ENCODE peak calls at places on chromosome 16, in eight cellular contexts. One of them, this sample, is unnamed.
A peak's percentile ranks its signal among the peaks of the same experiment; 100 is the strongest.

GRCh38 chr16:66109677-66110076 is 256.8 kb upstream of the CDH5 start:
- DNase-seq in HFFc6: no peak
- DNase-seq in fibroblast of villous mesenchyme: no peak
- DNase-seq in AG09319: no peak
- DNase-seq in activated CD8-positive, alpha-beta T cell treated with anti-CD3 and anti-CD28 coated beads for 36 hours: no peak
- DNase-seq in lower leg skin: no peak
- DNase-seq in GM20000: no peak
- DNase-seq in left ventricle myocardium inferior: no peak
- DNase-seq in this sample: no peak

GRCh38 chr16:83574388-83574787 is 233.4 kb upstream of the HSBP1 start:
- DNase-seq in HFFc6: peak; percentile 28
- DNase-seq in fibroblast of villous mesenchyme: peak; percentile 49
- DNase-seq in AG09319: peak; percentile 52
- DNase-seq in activated CD8-positive, alpha-beta T cell treated with anti-CD3 and anti-CD28 coated beads for 36 hours: no peak
- DNase-seq in lower leg skin: no peak
- DNase-seq in GM20000: no peak
- DNase-seq in left ventricle myocardium inferior: no peak
- DNase-seq in this sample: no peak

GRCh38 chr16:11916524-11917285 is 949 bp upstream of the GSPT1 start:
- DNase-seq in HFFc6: peak; percentile 80
- DNase-seq in fibroblast of villous mesenchyme: peak; percentile 91
- DNase-seq in AG09319: no peak
- DNase-seq in activated CD8-positive, alpha-beta T cell treated with anti-CD3 and anti-CD28 coated beads for 36 hours: no peak
- DNase-seq in lower leg skin: no peak
- DNase-seq in GM20000: no peak
- DNase-seq in left ventricle myocardium inferior: no peak
- DNase-seq in this sample: peak; percentile 65

GRCh38 chr16:1188781-1189189 is 35.9 kb downstream of the CACNA1H start:
- DNase-seq in HFFc6: peak; percentile 16
- DNase-seq in fibroblast of villous mesenchyme: peak; percentile 29
- DNase-seq in AG09319: no peak
- DNase-seq in activated CD8-positive, alpha-beta T cell treated with anti-CD3 and anti-CD28 coated beads for 36 hours: peak; percentile 44
- DNase-seq in lower leg skin: no peak
- DNase-seq in GM20000: peak; percentile 81
- DNase-seq in left ventricle myocardium inferior: peak; percentile 46
- DNase-seq in this sample: peak; percentile 73

GRCh38 chr16:2162676-2163118 is 7.1 kb downstream of the TRAF7 start:
- DNase-seq in HFFc6: no peak
- DNase-seq in fibroblast of villous mesenchyme: no peak
- DNase-seq in AG09319: no peak
- DNase-seq in activated CD8-positive, alpha-beta T cell treated with anti-CD3 and anti-CD28 coated beads for 36 hours: no peak
- DNase-seq in lower leg skin: no peak
- DNase-seq in GM20000: no peak
- DNase-seq in left ventricle myocardium inferior: no peak
- DNase-seq in this sample: peak; percentile 58

GRCh38 chr16:11613381-11614303 is 26.9 kb upstream of the LITAF start:
- DNase-seq in HFFc6: no peak
- DNase-seq in fibroblast of villous mesenchyme: no peak
- DNase-seq in AG09319: no peak
- DNase-seq in activated CD8-positive, alpha-beta T cell treated with anti-CD3 and anti-CD28 coated beads for 36 hours: peak; percentile 55
- DNase-seq in lower leg skin: peak; percentile 72
- DNase-seq in GM20000: peak; percentile 54
- DNase-seq in left ventricle myocardium inferior: peak; percentile 62
- DNase-seq in this sample: peak; percentile 81

GRCh38 chr16:80260906-80261311 is 279.9 kb upstream of the DYNLRB2 start:
- DNase-seq in HFFc6: no peak
- DNase-seq in fibroblast of villous mesenchyme: no peak
- DNase-seq in AG09319: no peak
- DNase-seq in activated CD8-positive, alpha-beta T cell treated with anti-CD3 and anti-CD28 coated beads for 36 hours: no peak
- DNase-seq in lower leg skin: no peak
- DNase-seq in GM20000: no peak
- DNase-seq in left ventricle myocardium inferior: no peak
- DNase-seq in this sample: no peak

GRCh38 chr16:49560018-49560830 is 186.6 kb downstream of the C16orf78 start:
- DNase-seq in HFFc6: no peak
- DNase-seq in fibroblast of villous mesenchyme: no peak
- DNase-seq in AG09319: no peak
- DNase-seq in activated CD8-positive, alpha-beta T cell treated with anti-CD3 and anti-CD28 coated beads for 36 hours: no peak
- DNase-seq in lower leg skin: no peak
- DNase-seq in GM20000: no peak
- DNase-seq in left ventricle myocardium inferior: no peak
- DNase-seq in this sample: no peak

GRCh38 chr16:24036614-24037013 is 200.8 kb downstream of the PRKCB start:
- DNase-seq in HFFc6: peak; percentile 41
- DNase-seq in fibroblast of villous mesenchyme: peak; percentile 28
- DNase-seq in AG09319: peak; percentile 0
- DNase-seq in activated CD8-positive, alpha-beta T cell treated with anti-CD3 and anti-CD28 coated beads for 36 hours: peak; percentile 46
- DNase-seq in lower leg skin: no peak
- DNase-seq in GM20000: peak; percentile 55
- DNase-seq in left ventricle myocardium inferior: no peak
- DNase-seq in this sample: peak; percentile 62

GRCh38 chr16:647173-647902 is 1.8 kb upstream of the WDR90 start:
- DNase-seq in HFFc6: no peak
- DNase-seq in fibroblast of villous mesenchyme: no peak
- DNase-seq in AG09319: no peak
- DNase-seq in activated CD8-positive, alpha-beta T cell treated with anti-CD3 and anti-CD28 coated beads for 36 hours: no peak
- DNase-seq in lower leg skin: no peak
- DNase-seq in GM20000: no peak
- DNase-seq in left ventricle myocardium inferior: no peak
- DNase-seq in this sample: no peak

GRCh38 chr16:9092963-9093477 is 1.6 kb downstream of the HAPSTR1 start:
- DNase-seq in HFFc6: no peak
- DNase-seq in fibroblast of villous mesenchyme: peak; percentile 18
- DNase-seq in AG09319: no peak
- DNase-seq in activated CD8-positive, alpha-beta T cell treated with anti-CD3 and anti-CD28 coated beads for 36 hours: peak; percentile 58
- DNase-seq in lower leg skin: peak; percentile 44
- DNase-seq in GM20000: no peak
- DNase-seq in left ventricle myocardium inferior: no peak
- DNase-seq in this sample: no peak

GRCh38 chr16:87809150-87809902 is 43.5 kb upstream of the KLHDC4 start:
- DNase-seq in HFFc6: no peak
- DNase-seq in fibroblast of villous mesenchyme: peak; percentile 66
- DNase-seq in AG09319: no peak
- DNase-seq in activated CD8-positive, alpha-beta T cell treated with anti-CD3 and anti-CD28 coated beads for 36 hours: peak; percentile 58
- DNase-seq in lower leg skin: no peak
- DNase-seq in GM20000: peak; percentile 75
- DNase-seq in left ventricle myocardium inferior: no peak
- DNase-seq in this sample: peak; percentile 46

GRCh38 chr16:59848314-59848713 is 1114.2 kb upstream of the GOT2 start:
- DNase-seq in HFFc6: no peak
- DNase-seq in fibroblast of villous mesenchyme: no peak
- DNase-seq in AG09319: peak; percentile 11
- DNase-seq in activated CD8-positive, alpha-beta T cell treated with anti-CD3 and anti-CD28 coated beads for 36 hours: no peak
- DNase-seq in lower leg skin: no peak
- DNase-seq in GM20000: no peak
- DNase-seq in left ventricle myocardium inferior: no peak
- DNase-seq in this sample: no peak

GRCh38 chr16:73122604-73123386 is 74.9 kb upstream of the ZFHX3 start:
- DNase-seq in HFFc6: no peak
- DNase-seq in fibroblast of villous mesenchyme: peak; percentile 28
- DNase-seq in AG09319: no peak
- DNase-seq in activated CD8-positive, alpha-beta T cell treated with anti-CD3 and anti-CD28 coated beads for 36 hours: peak; percentile 23
- DNase-seq in lower leg skin: no peak
- DNase-seq in GM20000: peak; percentile 16
- DNase-seq in left ventricle myocardium inferior: peak; percentile 48
- DNase-seq in this sample: no peak
- TF ChIP-seq CTCF in HFFc6: no peak
- TF ChIP-seq CTCF in fibroblast of villous mesenchyme: no peak
- TF ChIP-seq CTCF in AG09319: no peak
- TF ChIP-seq CTCF in activated CD8-positive, alpha-beta T cell treated with anti-CD3 and anti-CD28 coated beads for 36 hours: no peak
- TF ChIP-seq CTCF in lower leg skin: no peak
- TF ChIP-seq CTCF in GM20000: no peak
- TF ChIP-seq CTCF in left ventricle myocardium inferior: no peak
- TF ChIP-seq CTCF in this sample: no peak

DNA sequence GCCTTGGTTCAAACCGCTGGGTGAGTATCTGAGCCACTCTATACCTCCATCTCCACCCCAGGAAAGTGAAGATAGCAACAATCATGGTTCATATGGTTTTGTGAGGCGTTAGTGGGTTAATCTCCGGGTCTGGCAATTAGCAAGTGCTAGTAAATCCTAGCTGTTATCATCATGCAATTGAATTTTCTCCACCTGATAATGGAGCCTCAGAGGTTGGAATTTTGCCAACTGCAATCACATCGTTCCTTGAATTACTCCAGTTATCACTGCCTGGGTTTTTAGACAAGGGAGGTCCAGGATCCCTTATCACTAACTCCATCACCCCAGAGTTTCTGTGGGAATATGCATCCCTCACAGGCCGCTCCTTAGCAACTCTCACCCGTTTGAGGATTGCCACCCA is 311.5 kb downstream of the RBFOX1 start:
- DNase-seq in HFFc6: no peak
- DNase-seq in fibroblast of villous mesenchyme: no peak
- DNase-seq in AG09319: no peak
- DNase-seq in activated CD8-positive, alpha-beta T cell treated with anti-CD3 and anti-CD28 coated beads for 36 hours: no peak
- DNase-seq in lower leg skin: no peak
- DNase-seq in GM20000: no peak
- DNase-seq in left ventricle myocardium inferior: no peak
- DNase-seq in this sample: no peak
- TF ChIP-seq CTCF in HFFc6: no peak
- TF ChIP-seq CTCF in fibroblast of villous mesenchyme: no peak
- TF ChIP-seq CTCF in AG09319: no peak
- TF ChIP-seq CTCF in activated CD8-positive, alpha-beta T cell treated with anti-CD3 and anti-CD28 coated beads for 36 hours: no peak
- TF ChIP-seq CTCF in lower leg skin: no peak
- TF ChIP-seq CTCF in GM20000: no peak
- TF ChIP-seq CTCF in left ventricle myocardium inferior: no peak
- TF ChIP-seq CTCF in this sample: no peak

GRCh38 chr16:47018223-47018891 is 44.9 kb upstream of the DNAJA2 start:
- DNase-seq in HFFc6: peak; percentile 9
- DNase-seq in fibroblast of villous mesenchyme: peak; percentile 15
- DNase-seq in AG09319: no peak
- DNase-seq in activated CD8-positive, alpha-beta T cell treated with anti-CD3 and anti-CD28 coated beads for 36 hours: peak; percentile 70
- DNase-seq in lower leg skin: no peak
- DNase-seq in GM20000: peak; percentile 93
- DNase-seq in left ventricle myocardium inferior: no peak
- DNase-seq in this sample: peak; percentile 72
- TF ChIP-seq CTCF in HFFc6: peak; percentile 45
- TF ChIP-seq CTCF in fibroblast of villous mesenchyme: peak; percentile 38
- TF ChIP-seq CTCF in AG09319: peak; percentile 7
- TF ChIP-seq CTCF in activated CD8-positive, alpha-beta T cell treated with anti-CD3 and anti-CD28 coated beads for 36 hours: peak; percentile 46
- TF ChIP-seq CTCF in lower leg skin: no peak
- TF ChIP-seq CTCF in GM20000: peak; percentile 40
- TF ChIP-seq CTCF in left ventricle myocardium inferior: peak; percentile 57
- TF ChIP-seq CTCF in this sample: peak; percentile 49

GRCh38 chr16:68355447-68356248 is 44.8 kb downstream of the PRMT7 start:
- DNase-seq in HFFc6: no peak
- DNase-seq in fibroblast of villous mesenchyme: no peak
- DNase-seq in AG09319: no peak
- DNase-seq in activated CD8-positive, alpha-beta T cell treated with anti-CD3 and anti-CD28 coated beads for 36 hours: peak; percentile 54
- DNase-seq in lower leg skin: no peak
- DNase-seq in GM20000: no peak
- DNase-seq in left ventricle myocardium inferior: no peak
- DNase-seq in this sample: no peak
- TF ChIP-seq CTCF in HFFc6: peak; percentile 46
- TF ChIP-seq CTCF in fibroblast of villous mesenchyme: no peak
- TF ChIP-seq CTCF in AG09319: no peak
- TF ChIP-seq CTCF in activated CD8-positive, alpha-beta T cell treated with anti-CD3 and anti-CD28 coated beads for 36 hours: peak; percentile 50
- TF ChIP-seq CTCF in lower leg skin: no peak
- TF ChIP-seq CTCF in GM20000: no peak
- TF ChIP-seq CTCF in left ventricle myocardium inferior: no peak
- TF ChIP-seq CTCF in this sample: no peak

This sample was measured in Calu3.